ENCODE peak calls at places on chromosomes 5 and 9, in four cellular contexts. One of them, this sample, is unnamed.

GRCh38 chr5:145752534-145752933 is 82.6 kb downstream of the PRELID2 start:
- DNase-seq in K562: no peak
- DNase-seq in GM12878: no peak
- DNase-seq in HL-60: no peak
- DNase-seq in this sample: no peak

GRCh38 chr5:167602077-167602476 is 689.4 kb upstream of the WWC1 start:
- DNase-seq in K562: no peak
- DNase-seq in GM12878: no peak
- DNase-seq in HL-60: no peak
- DNase-seq in this sample: no peak

GRCh38 chr9:35728041-35728971 is 3.7 kb downstream of the TLN1 start:
- DNase-seq in K562: peak; percentile 24
- DNase-seq in GM12878: no peak
- DNase-seq in HL-60: peak; percentile 59
- DNase-seq in this sample: no peak

GRCh38 chr5:74767579-74767913 is 497 bp downstream of the NSA2 start:
- DNase-seq in K562: peak; percentile 36
- DNase-seq in GM12878: no peak
- DNase-seq in HL-60: no peak
- DNase-seq in this sample: no peak

GRCh38 chr5:68381909-68382308 is 166.4 kb downstream of the PIK3R1 start:
- DNase-seq in K562: no peak
- DNase-seq in GM12878: no peak
- DNase-seq in HL-60: no peak
- DNase-seq in this sample: no peak

GRCh38 chr5:115333164-115333563 is 36.7 kb upstream of the CCDC112 start:
- DNase-seq in K562: no peak
- DNase-seq in GM12878: peak; percentile 32
- DNase-seq in HL-60: peak; percentile 20
- DNase-seq in this sample: no peak

GRCh38 chr9:100489836-100490235 is 16.9 kb downstream of the TMEFF1 start:
- DNase-seq in K562: no peak
- DNase-seq in GM12878: no peak
- DNase-seq in HL-60: no peak
- DNase-seq in this sample: no peak

GRCh38 chr9:92711146-92711545 is 41.2 kb upstream of the IPPK start:
- DNase-seq in K562: no peak
- DNase-seq in GM12878: no peak
- DNase-seq in HL-60: no peak
- DNase-seq in this sample: no peak

GRCh38 chr9:110114086-110114887 is 93.7 kb downstream of the C9orf152 start:
- DNase-seq in K562: no peak
- DNase-seq in GM12878: no peak
- DNase-seq in HL-60: no peak
- DNase-seq in this sample: no peak

GRCh38 chr5:144232285-144232684 is 61.6 kb downstream of the KCTD16 start:
- DNase-seq in K562: no peak
- DNase-seq in GM12878: no peak
- DNase-seq in HL-60: no peak
- DNase-seq in this sample: no peak

GRCh38 chr9:23850242-23851023 is 24.4 kb upstream of the ELAVL2 start:
- DNase-seq in K562: no peak
- DNase-seq in GM12878: no peak
- DNase-seq in HL-60: no peak
- DNase-seq in this sample: no peak

GRCh38 chr9:116271991-116272390 is 118.4 kb downstream of the PAPPA start:
- DNase-seq in K562: no peak
- DNase-seq in GM12878: no peak
- DNase-seq in HL-60: no peak
- DNase-seq in this sample: no peak
- TF ChIP-seq SPI1 in K562: no peak
- TF ChIP-seq SPI1 in GM12878: no peak
- TF ChIP-seq SPI1 in HL-60: no peak
- TF ChIP-seq SPI1 in this sample: no peak

DNA sequence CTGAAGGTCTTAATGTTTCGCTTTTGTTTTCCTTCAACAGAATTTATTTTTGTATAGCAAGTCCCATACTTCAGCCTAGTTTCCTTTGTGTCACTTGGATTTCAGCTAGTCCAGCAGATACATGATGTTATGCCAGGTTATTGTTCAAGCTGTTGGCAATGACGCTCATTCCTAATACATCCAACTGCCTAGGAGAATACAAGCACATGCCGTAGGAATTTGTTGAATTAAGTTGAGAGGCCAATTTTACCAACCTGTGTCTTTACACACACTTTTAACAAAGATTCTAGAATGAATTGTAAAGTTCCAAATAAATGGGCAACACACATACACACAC is 501.0 kb downstream of the SPATA31D1 start:
- DNase-seq in K562: no peak
- DNase-seq in GM12878: no peak
- DNase-seq in HL-60: no peak
- DNase-seq in this sample: no peak
- TF ChIP-seq SPI1 in K562: no peak
- TF ChIP-seq SPI1 in GM12878: no peak
- TF ChIP-seq SPI1 in HL-60: no peak
- TF ChIP-seq SPI1 in this sample: no peak

GRCh38 chr5:67234671-67235176 is 38.1 kb upstream of the CD180 start:
- DNase-seq in K562: no peak
- DNase-seq in GM12878: no peak
- DNase-seq in HL-60: no peak
- DNase-seq in this sample: no peak
- TF ChIP-seq SPI1 in K562: no peak
- TF ChIP-seq SPI1 in GM12878: no peak
- TF ChIP-seq SPI1 in HL-60: no peak
- TF ChIP-seq SPI1 in this sample: no peak

GRCh38 chr9:128136816-128137793 is 9.6 kb upstream of the PTGES2 start:
- DNase-seq in K562: peak; percentile 16
- DNase-seq in GM12878: no peak
- DNase-seq in HL-60: no peak
- DNase-seq in this sample: no peak
- TF ChIP-seq SPI1 in K562: no peak
- TF ChIP-seq SPI1 in GM12878: no peak
- TF ChIP-seq SPI1 in HL-60: no peak
- TF ChIP-seq SPI1 in this sample: no peak

GRCh38 chr9:34431661-34432060 is 26.7 kb downstream of the FAM219A start:
- DNase-seq in K562: no peak
- DNase-seq in GM12878: no peak
- DNase-seq in HL-60: no peak
- DNase-seq in this sample: no peak

GRCh38 chr9:34442770-34443169 is 15.6 kb downstream of the FAM219A start:
- DNase-seq in K562: no peak
- DNase-seq in GM12878: no peak
- DNase-seq in HL-60: no peak
- DNase-seq in this sample: no peak

DNA sequence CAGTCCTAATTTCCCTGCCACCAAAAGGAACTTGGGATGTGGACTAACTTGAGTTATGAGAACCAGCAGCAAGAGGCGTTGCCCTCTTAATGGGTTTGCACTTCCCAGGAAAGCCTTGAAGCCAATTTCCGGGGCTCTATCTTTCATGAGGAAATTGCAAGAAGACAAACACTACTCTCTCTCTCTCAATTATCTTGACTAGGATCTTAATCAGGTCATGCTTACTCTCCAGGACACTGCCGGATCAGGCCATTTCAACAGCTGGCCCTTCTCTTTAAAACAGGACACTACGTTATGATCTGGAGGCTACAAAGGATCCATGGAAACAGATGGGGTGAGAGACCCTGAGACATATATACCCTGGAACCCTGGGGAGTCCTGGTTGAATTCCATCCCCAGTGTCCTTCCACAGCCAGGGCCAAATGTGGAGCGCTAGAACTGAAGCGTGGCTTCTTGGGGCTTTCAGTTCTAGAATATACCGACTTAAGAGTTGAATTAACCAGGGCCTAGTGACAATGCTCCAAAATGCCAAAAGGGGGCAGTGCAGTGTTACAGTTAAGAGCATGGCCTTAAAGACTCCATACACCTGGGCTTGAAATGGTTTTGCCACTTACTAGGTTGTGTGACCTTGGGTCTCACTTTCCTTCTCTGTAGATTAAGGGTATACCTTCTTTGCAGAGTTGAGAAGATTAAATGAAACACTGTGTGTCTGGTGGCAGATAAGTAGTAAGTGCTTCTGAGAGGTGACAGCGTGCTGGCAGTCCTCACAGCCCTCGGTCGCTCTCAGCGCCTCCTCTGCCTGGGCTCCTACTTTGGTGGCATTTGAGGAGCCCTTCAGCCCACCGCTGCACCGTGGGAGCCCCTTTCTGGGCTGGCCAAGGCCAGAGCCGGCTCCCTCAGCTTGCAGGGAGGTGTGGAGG is 21.1 kb downstream of the FAM219A start:
- DNase-seq in K562: peak; percentile 26
- DNase-seq in GM12878: peak; percentile 40
- DNase-seq in HL-60: no peak
- DNase-seq in this sample: peak; percentile 59
- TF ChIP-seq SPI1 in K562: no peak
- TF ChIP-seq SPI1 in GM12878: no peak
- TF ChIP-seq SPI1 in HL-60: no peak
- TF ChIP-seq SPI1 in this sample: no peak

GRCh38 chr9:127004946-127005769 is 90.6 kb downstream of the RALGPS1 start:
- DNase-seq in K562: no peak
- DNase-seq in GM12878: peak; percentile 98
- DNase-seq in HL-60: no peak
- DNase-seq in this sample: peak; percentile 42
- TF ChIP-seq SPI1 in K562: no peak
- TF ChIP-seq SPI1 in GM12878: no peak
- TF ChIP-seq SPI1 in HL-60: no peak
- TF ChIP-seq SPI1 in this sample: peak; percentile 24

DNA sequence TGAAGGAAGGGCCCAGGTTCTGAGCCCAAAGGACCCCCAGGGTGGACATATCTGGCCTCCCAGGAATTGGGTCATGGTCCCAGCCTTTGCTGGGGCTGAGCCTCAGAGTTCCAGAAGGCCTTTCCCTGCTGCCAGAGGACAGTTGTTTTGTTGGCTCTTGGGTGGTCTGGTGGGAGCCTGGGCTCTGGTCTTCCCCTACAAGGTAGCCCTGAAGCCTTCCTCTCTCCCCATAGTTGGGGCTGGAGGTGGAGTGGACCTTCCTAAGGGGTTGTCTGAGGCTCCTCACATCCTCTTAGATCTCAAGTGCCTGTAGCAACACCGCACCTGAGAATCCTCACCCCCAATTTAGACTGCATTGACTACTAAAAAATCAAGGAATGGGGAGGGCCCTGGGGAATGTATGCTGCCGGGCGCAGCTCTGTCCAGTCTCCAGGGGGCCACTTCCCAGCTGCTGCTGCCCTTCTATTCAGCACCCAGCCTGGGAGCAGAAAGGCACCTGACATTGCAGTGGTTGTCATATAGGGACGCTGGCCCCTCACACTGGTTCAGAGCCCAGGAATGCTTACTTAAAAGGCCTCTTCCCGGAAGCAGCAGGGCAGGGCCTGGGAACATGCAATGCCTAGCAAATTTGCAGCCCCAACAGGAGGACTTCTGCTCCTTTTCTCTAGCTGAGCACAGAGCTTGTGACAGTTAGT is 66.4 kb downstream of the IL31RA start:
- DNase-seq in K562: no peak
- DNase-seq in GM12878: no peak
- DNase-seq in HL-60: no peak
- DNase-seq in this sample: no peak
- TF ChIP-seq SPI1 in K562: no peak
- TF ChIP-seq SPI1 in GM12878: no peak
- TF ChIP-seq SPI1 in HL-60: no peak
- TF ChIP-seq SPI1 in this sample: no peak

DNA sequence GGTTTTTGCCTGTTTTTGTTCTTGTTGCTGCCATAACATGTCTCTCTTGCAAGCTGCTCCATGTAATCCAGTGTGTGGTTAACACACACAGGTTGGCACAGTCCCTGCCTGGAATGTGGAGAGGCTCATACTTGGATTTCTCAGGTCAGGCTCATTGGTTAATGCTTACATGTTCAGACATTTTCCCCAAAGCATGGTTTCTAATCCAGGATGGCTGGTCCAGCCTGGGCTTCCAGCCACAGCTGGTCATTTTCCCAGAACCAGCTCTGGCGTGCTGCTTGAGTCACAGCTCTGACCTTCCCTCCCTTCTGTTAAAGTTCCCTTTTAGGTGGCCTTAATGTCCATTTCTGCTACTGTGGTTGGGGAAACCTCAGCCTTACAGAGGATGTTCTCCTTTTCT is 294.3 kb downstream of the TAF11L14 start:
- DNase-seq in K562: no peak
- DNase-seq in GM12878: no peak
- DNase-seq in HL-60: no peak
- DNase-seq in this sample: no peak
- TF ChIP-seq SPI1 in K562: no peak
- TF ChIP-seq SPI1 in GM12878: no peak
- TF ChIP-seq SPI1 in HL-60: peak; percentile 4
- TF ChIP-seq SPI1 in this sample: no peak

This sample was measured in GM12891.